ENCODE peak calls at places on chromosomes 2 and 18, in seven cellular contexts. R is A549, H is RWPE1, X is fibroblast of pulmonary artery, F is kidney epithelial cell, W is AG09319, N is lower leg skin. Y is an unnamed sample.

GRCh38 chr18:21820035-21820810 is 79.6 kb downstream of the MIB1 start:
- DNase-seq in R (peak), H (peak), X (peak), F (no peak), W (no peak), N (no peak), Y (peak)

GRCh38 chr2:227834423-227834822 is 20.8 kb downstream of the CCL20 start:
- DNase-seq in R (no peak), H (no peak), X (no peak), F (no peak), W (no peak), N (no peak), Y (no peak)

GRCh38 chr2:212013656-212014055 is 524.9 kb downstream of the ERBB4 start:
- DNase-seq in R (no peak), H (no peak), X (no peak), F (no peak), W (no peak), N (no peak), Y (no peak)

GRCh38 chr18:35511428-35511827 is 13.7 kb upstream of the INO80C start:
- DNase-seq in R (no peak), H (no peak), X (no peak), F (no peak), W (no peak), N (peak), Y (no peak)

GRCh38 chr2:205994344-205994743 is 91.6 kb downstream of the INO80D start:
- DNase-seq in R (no peak), H (no peak), X (no peak), F (no peak), W (no peak), N (no peak), Y (no peak)

GRCh38 chr2:19911799-19912509 is 10.2 kb upstream of the TTC32 start:
- DNase-seq in R (peak), H (peak), X (peak), F (peak), W (no peak), N (no peak), Y (no peak)

GRCh38 chr2:200314976-200315567 is 8.6 kb downstream of the SPATS2L start:
- DNase-seq in R (no peak), H (no peak), X (peak), F (no peak), W (no peak), N (no peak), Y (no peak)

GRCh38 chr2:215507126-215507525 is 71.3 kb upstream of the FN1 start:
- DNase-seq in R (no peak), H (no peak), X (no peak), F (no peak), W (no peak), N (no peak), Y (no peak)

GRCh38 chr2:225401001-225401400 is 1.5 kb downstream of the NYAP2 start:
- DNase-seq in R (no peak), H (no peak), X (no peak), F (no peak), W (no peak), N (no peak), Y (no peak)

GRCh38 chr2:20629581-20630291 is 21.2 kb downstream of the HS1BP3 start:
- DNase-seq in R (no peak), H (no peak), X (no peak), F (no peak), W (no peak), N (no peak), Y (no peak)

GRCh38 chr18:13543811-13544732 is 182.3 kb downstream of the FAM210A start:
- DNase-seq in R (no peak), H (no peak), X (no peak), F (no peak), W (no peak), N (no peak), Y (no peak)

GRCh38 chr2:35035883-35036282 is 1319.7 kb upstream of the CRIM1 start:
- DNase-seq in R (peak), H (peak), X (no peak), F (no peak), W (no peak), N (no peak), Y (no peak)

GRCh38 chr2:148519013-148519412 is 125.5 kb upstream of the EPC2 start:
- DNase-seq in R (no peak), H (no peak), X (no peak), F (no peak), W (no peak), N (no peak), Y (no peak)

GRCh38 chr18:9025104-9025838 is 77.2 kb upstream of the NDUFV2 start:
- DNase-seq in R (peak), H (peak), X (no peak), F (peak), W (no peak), N (no peak), Y (no peak)

GRCh38 chr2:47686018-47686417 is 96.9 kb upstream of the MSH6 start:
- DNase-seq in R (no peak), H (no peak), X (no peak), F (no peak), W (no peak), N (no peak), Y (no peak)

GRCh38 chr2:231614559-231615057 is 21.9 kb downstream of the TEX44 start:
- DNase-seq in R (no peak), H (no peak), X (no peak), F (no peak), W (no peak), N (peak), Y (no peak)

GRCh38 chr2:45014016-45014702 is 4.9 kb upstream of the SIX2 start:
- DNase-seq in R (peak), H (peak), X (peak), F (no peak), W (peak), N (peak), Y (peak)

GRCh38 chr2:152154462-152154861 is 21.1 kb downstream of the STAM2 start:
- DNase-seq in R (no peak), H (no peak), X (no peak), F (no peak), W (no peak), N (no peak), Y (no peak)

GRCh38 chr2:152157253-152157652 is 18.3 kb downstream of the STAM2 start:
- DNase-seq in R (no peak), H (no peak), X (no peak), F (no peak), W (no peak), N (no peak), Y (peak)

GRCh38 chr2:152155209-152155608 is 20.4 kb downstream of the STAM2 start:
- DNase-seq in R (no peak), H (no peak), X (no peak), F (no peak), W (no peak), N (no peak), Y (no peak)
- TF ChIP-seq CTCF in R (no peak), H (no peak), X (no peak), F (no peak), W (no peak), N (no peak), Y (no peak)

DNA sequence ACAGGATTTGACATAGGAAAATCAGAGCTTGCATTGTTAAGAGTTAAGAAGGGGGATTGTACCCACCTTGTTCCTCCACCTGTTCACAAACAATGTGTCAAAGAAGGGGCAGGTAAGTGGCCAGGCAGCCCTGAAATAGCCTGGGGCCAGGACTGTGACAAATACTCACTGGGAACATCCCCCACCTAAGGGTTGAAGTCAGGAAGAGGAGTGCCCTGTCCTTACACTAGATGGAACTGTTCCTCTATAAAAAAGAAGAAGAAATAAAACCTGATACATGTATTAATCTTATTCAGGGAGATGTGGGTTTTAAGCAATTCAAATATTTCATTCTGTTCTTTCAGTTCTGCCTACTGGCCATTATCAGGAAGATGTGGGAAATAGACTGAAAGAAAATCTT is 41.9 kb downstream of the TACR1 start:
- DNase-seq in R (peak), H (peak), X (peak), F (no peak), W (no peak), N (no peak), Y (no peak)
- TF ChIP-seq CTCF in R (peak), H (no peak), X (peak), F (no peak), W (peak), N (no peak), Y (no peak)

DNA sequence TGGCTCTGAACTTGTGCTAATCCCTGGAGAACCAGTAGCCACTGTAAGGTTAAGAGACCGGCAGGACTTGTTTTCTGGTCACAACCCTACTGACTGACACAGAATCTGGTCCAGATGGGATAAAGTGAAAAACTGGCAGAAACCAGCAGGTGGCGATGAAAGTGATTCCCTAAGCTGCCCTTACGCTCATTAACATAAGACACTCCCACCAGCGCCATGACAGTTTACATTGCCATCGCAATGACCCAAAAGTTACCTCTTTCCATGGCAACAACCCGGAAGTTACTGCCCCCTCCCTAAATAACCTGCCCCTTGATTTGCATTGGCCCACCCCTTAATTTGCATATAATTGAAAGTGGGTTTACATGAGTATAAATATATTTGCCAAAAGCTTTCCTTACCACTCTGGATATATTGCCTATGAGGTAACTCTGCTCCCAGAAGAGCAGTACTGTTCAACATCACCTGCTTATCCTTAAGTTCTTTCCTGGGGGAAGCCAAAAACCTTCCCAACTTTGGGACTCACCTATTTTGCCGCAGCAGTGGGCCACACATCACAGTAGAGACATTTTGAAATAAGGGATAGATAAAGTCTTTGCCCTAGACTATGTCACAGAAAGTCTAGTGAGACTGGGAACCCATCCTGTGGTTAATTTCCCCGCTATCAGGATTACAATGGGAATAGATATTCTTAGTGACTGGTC is 35.8 kb upstream of the AFF3 start:
- DNase-seq in R (peak), H (peak), X (peak), F (no peak), W (no peak), N (no peak), Y (peak)
- TF ChIP-seq CTCF in R (peak), H (peak), X (peak), F (peak), W (peak), N (no peak), Y (peak)

GRCh38 chr2:156319811-156320490 is 12.6 kb downstream of the NR4A2 start:
- DNase-seq in R (no peak), H (no peak), X (peak), F (no peak), W (no peak), N (peak), Y (no peak)
- TF ChIP-seq CTCF in R (no peak), H (no peak), X (peak), F (peak), W (peak), N (no peak), Y (no peak)

DNA sequence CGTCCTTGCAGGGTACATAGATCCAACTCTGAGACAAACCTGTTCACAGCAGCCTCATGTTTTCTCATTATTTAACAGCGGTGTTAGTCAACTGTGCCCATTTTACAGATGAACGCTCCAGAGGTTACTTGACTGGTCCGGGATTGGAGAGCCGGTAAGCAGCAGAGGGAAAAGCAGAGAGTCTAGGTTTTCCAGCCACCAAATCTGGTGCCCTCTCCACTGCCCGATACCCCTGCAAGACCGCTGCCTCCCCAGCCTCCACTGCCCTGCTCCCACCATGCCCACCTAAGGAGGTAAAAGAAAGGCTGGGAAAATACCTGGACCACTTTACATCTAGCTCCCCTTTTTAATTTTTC is 51.5 kb downstream of the EIPR1 start:
- DNase-seq in R (no peak), H (no peak), X (no peak), F (no peak), W (no peak), N (no peak), Y (no peak)
- TF ChIP-seq CTCF in R (no peak), H (no peak), X (no peak), F (no peak), W (no peak), N (no peak), Y (no peak)

GRCh38 chr18:48875942-48876511 is 74.7 kb downstream of the SMAD7 start:
- DNase-seq in R (no peak), H (no peak), X (no peak), F (peak), W (no peak), N (no peak), Y (peak)
- TF ChIP-seq CTCF in R (no peak), H (no peak), X (no peak), F (peak), W (no peak), N (no peak), Y (no peak)

DNA sequence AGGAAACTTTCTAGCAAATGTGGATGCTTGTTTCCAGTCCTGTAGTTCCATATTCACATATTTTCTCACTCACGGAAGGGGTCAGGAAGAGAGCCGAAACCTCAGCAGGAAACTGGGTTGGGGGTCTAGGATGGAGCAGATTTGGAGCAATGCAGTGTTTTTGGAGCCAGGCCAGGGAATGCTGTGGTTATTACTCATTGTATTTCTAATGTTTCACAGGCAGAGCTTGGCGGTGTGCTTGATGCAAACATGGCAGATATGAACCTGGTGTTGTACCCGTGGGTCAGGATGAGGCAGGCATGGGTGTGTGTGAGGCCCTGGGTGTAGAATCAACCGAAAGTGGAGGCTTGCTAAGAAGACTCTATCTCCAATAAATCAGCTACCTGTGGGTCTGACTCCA is 34.6 kb upstream of the ACKR3 start:
- DNase-seq in R (no peak), H (peak), X (peak), F (peak), W (no peak), N (no peak), Y (no peak)
- TF ChIP-seq CTCF in R (no peak), H (no peak), X (no peak), F (no peak), W (no peak), N (no peak), Y (no peak)

GRCh38 chr18:3665780-3666525 is 216.0 kb downstream of the TGIF1 start:
- DNase-seq in R (peak), H (peak), X (peak), F (peak), W (peak), N (peak), Y (peak)

GRCh38 chr18:3667255-3668137 is 217.5 kb downstream of the TGIF1 start:
- DNase-seq in R (no peak), H (no peak), X (no peak), F (no peak), W (no peak), N (no peak), Y (no peak)

GRCh38 chr18:3671181-3671580 is 221.2 kb downstream of the TGIF1 start:
- DNase-seq in R (no peak), H (no peak), X (no peak), F (no peak), W (no peak), N (no peak), Y (no peak)

GRCh38 chr18:3666526-3667254 is 216.7 kb downstream of the TGIF1 start:
- DNase-seq in R (no peak), H (no peak), X (no peak), F (no peak), W (no peak), N (no peak), Y (no peak)

GRCh38 chr18:3669376-3669775 is 219.4 kb downstream of the TGIF1 start:
- DNase-seq in R (no peak), H (no peak), X (no peak), F (no peak), W (no peak), N (no peak), Y (no peak)
- TF ChIP-seq CTCF in R (no peak), H (no peak), X (no peak), F (no peak), W (no peak), N (no peak), Y (no peak)